ENCODE peak calls at places on chromosomes 12 and 14, in ten cellular contexts. O is adrenal gland, D is stomach, C is astrocyte, Y is body of pancreas, R is lower lobe of right lung, P is PC-9, V is neural progenitor cell, U is tibial nerve, A is PC-3. Z is an unnamed sample. For H3K4me1, the result is how much of the 10 kb centered on the place peaks cover.

GRCh38 chr12:91017043-91017442 is 12.3 kb upstream of the EPYC start:
- DNase-seq in R (no peak), O (no peak), D (no peak), V (no peak), A (no peak), U (no peak), P (no peak), C (no peak), Y (no peak), Z (no peak)

GRCh38 chr12:27015730-27016076 is 1.5 kb upstream of the TM7SF3 start:
- DNase-seq in R (no peak), P (no peak), U (no peak), C (peak), V (no peak), D (no peak), A (peak), Y (no peak), O (no peak), Z (peak)

GRCh38 chr12:52307836-52308806 is 13.1 kb downstream of the KRT83 start:
- DNase-seq in R (peak), C (peak), V (peak), D (peak), A (peak), P (peak), O (no peak), Y (peak), U (no peak), Z (peak)

GRCh38 chr12:101619026-101619827 is 24.5 kb downstream of the MYBPC1 start:
- DNase-seq in C (no peak), D (no peak), V (no peak), Y (no peak), U (no peak), P (no peak), O (no peak), A (no peak), R (no peak), Z (no peak)

GRCh38 chr12:9319842-9320173 is 111.6 kb upstream of the PZP start:
- DNase-seq in D (no peak), C (no peak), U (no peak), O (no peak), R (no peak), Y (no peak), A (no peak), P (no peak), V (no peak), Z (no peak)

GRCh38 chr14:68464716-68465115 is 328.2 kb downstream of the ZFP36L1 start:
- DNase-seq in C (peak), D (no peak), P (peak), A (peak), R (no peak), Y (no peak), V (no peak), O (no peak), U (no peak), Z (no peak)

GRCh38 chr12:753401-754237 is 1.2 kb downstream of the WNK1 start:
- DNase-seq in Y (peak), U (peak), P (peak), R (peak), O (peak), V (peak), D (peak), C (no peak), A (no peak), Z (peak)

GRCh38 chr12:101697197-101697929 is at the start of gene CHPT1:
- DNase-seq in A (peak), V (peak), D (peak), C (peak), R (peak), P (peak), U (peak), O (peak), Y (peak), Z (peak)

GRCh38 chr12:29316772-29317171 is 64.2 kb downstream of the ERGIC2 start:
- DNase-seq in P (peak), A (peak), D (no peak), Y (no peak), V (peak), O (peak), C (peak), U (no peak), R (no peak), Z (peak)

GRCh38 chr12:20004951-20005350 is 363.4 kb upstream of the PDE3A start:
- DNase-seq in C (peak), O (no peak), V (no peak), D (no peak), A (no peak), R (no peak), U (no peak), P (no peak), Y (no peak), Z (no peak)

GRCh38 chr14:29175706-29176105 is 409.1 kb downstream of the FOXG1 start:
- DNase-seq in O (no peak), V (no peak), R (no peak), P (no peak), D (no peak), C (no peak), A (no peak), U (no peak), Y (no peak), Z (no peak)

GRCh38 chr12:5022465-5023061 is 21.1 kb upstream of the KCNA5 start:
- DNase-seq in A (peak), C (peak), U (no peak), Y (peak), R (no peak), V (peak), O (peak), D (peak), P (peak), Z (peak)

GRCh38 chr12:79521576-79521975 is 169.2 kb downstream of the PAWR start:
- DNase-seq in D (no peak), R (no peak), A (no peak), P (no peak), Y (no peak), U (no peak), C (peak), O (no peak), V (no peak), Z (no peak)

GRCh38 chr12:23424685-23425084 is 524.8 kb downstream of the SOX5 start:
- DNase-seq in P (no peak), D (no peak), R (no peak), V (no peak), U (no peak), A (no peak), O (no peak), Y (no peak), C (no peak), Z (no peak)

GRCh38 chr12:53700567-53700966 is 24.7 kb upstream of the ATP5MC2 start:
- DNase-seq in O (no peak), C (no peak), A (peak), U (no peak), Y (no peak), P (no peak), V (no peak), D (peak), R (no peak), Z (no peak)

GRCh38 chr14:102071283-102071998 is 15.4 kb downstream of the HSP90AA1 start:
- DNase-seq in Y (peak), D (no peak), O (no peak), A (peak), R (no peak), P (peak), U (no peak), V (no peak), C (peak), Z (peak)

GRCh38 chr14:75184039-75184438 is 7.6 kb upstream of the TMED10 start:
- DNase-seq in P (no peak), O (no peak), U (no peak), D (no peak), C (no peak), Y (no peak), A (no peak), R (no peak), V (no peak), Z (no peak)

GRCh38 chr14:53949201-53949600 is 7.4 kb downstream of the BMP4 start:
- DNase-seq in Y (no peak), D (no peak), U (no peak), C (no peak), O (no peak), A (no peak), V (no peak), P (no peak), R (no peak), Z (no peak)

GRCh38 chr14:94548999-94549985 is 11.9 kb upstream of the SERPINA4 start:
- DNase-seq in C (peak), V (peak), R (peak), Y (peak), P (peak), D (peak), A (peak), U (peak), O (peak), Z (peak)

GRCh38 chr14:80567905-80568512 is 356.7 kb upstream of the DIO2 start:
- DNase-seq in Y (no peak), U (no peak), R (no peak), A (peak), O (no peak), V (no peak), C (peak), D (no peak), P (peak), Z (peak)

DNA sequence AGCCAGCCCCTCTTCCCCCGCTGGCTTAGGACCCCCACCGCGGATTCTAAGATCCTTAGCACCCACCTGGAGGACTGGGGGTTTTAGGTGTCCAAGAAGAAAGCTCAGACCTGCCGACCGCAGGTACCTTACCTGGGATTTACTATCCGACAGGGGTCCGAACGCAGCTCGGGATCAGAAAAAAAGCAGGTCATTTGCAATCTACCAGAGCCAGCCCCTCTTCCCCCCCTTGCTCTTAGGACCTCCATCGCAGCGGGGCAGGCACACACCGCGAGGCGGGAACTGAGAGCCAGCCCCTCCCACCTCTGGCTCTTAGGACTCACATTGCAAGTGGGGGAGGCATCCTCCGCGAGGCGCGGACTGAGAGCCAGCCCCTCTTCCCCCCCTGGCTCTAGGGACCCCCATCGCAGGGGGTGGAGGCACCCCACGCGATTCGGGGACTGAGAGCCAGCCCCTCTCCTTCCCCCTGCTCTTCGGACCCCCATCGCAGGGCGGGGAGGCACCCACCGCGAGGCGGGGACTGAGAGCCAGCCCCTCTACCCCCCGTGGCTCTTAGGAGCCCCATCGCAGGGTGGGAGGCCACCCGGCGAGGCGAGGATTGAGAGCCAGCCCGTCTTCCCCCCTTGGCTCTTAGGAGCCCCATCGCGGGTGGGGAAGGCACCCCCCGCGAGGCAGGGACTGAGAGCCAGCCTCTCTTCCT is 45.3 kb downstream of the DDX11 start:
- DNase-seq in D (peak), O (no peak), C (no peak), Y (no peak), V (peak), P (peak), U (no peak), R (no peak), A (no peak), Z (peak)
- H3K27ac ChIP-seq in D (no peak), O (no peak), C (no peak), Y (no peak), V (no peak), P (no peak), U (no peak), R (no peak), A (no peak), Z (no peak)

GRCh38 chr14:105332352-105332874 is 17.9 kb downstream of the PACS2 start:
- DNase-seq in U (no peak), D (no peak), V (no peak), A (no peak), C (no peak), O (no peak), P (no peak), R (no peak), Y (no peak), Z (no peak)

GRCh38 chr14:105331575-105332351 is 17.2 kb downstream of the PACS2 start:
- DNase-seq in Y (no peak), U (no peak), O (no peak), R (peak), A (no peak), P (no peak), C (no peak), D (no peak), V (no peak), Z (no peak)

GRCh38 chr14:105329411-105330200 is 15.1 kb downstream of the PACS2 start:
- DNase-seq in Y (no peak), O (no peak), A (no peak), R (peak), V (no peak), P (no peak), U (no peak), D (no peak), C (no peak), Z (no peak)

GRCh38 chr14:105328678-105329390 is 14.3 kb downstream of the PACS2 start:
- DNase-seq in C (no peak), D (no peak), V (no peak), P (no peak), Y (no peak), A (no peak), U (no peak), R (no peak), O (peak), Z (no peak)

GRCh38 chr14:105330491-105330895 is 15.9 kb downstream of the PACS2 start:
- DNase-seq in C (peak), O (no peak), Y (no peak), R (peak), A (peak), V (no peak), U (no peak), D (no peak), P (no peak), Z (peak)
- H3K4me1 ChIP-seq in C (under half), O (under half), Y (half or more), R (half or more), A (under half), V (under half), U (half or more), D (half or more), P (under half), Z (under half)

GRCh38 chr14:38944691-38945090 is 158.3 kb downstream of the SEC23A start:
- DNase-seq in A (no peak), V (no peak), P (no peak), R (no peak), U (no peak), O (no peak), Y (no peak), C (no peak), D (no peak), Z (no peak)

GRCh38 chr14:38947343-38947742 is 155.7 kb downstream of the SEC23A start:
- DNase-seq in A (no peak), P (no peak), O (no peak), U (no peak), D (no peak), C (no peak), V (no peak), R (no peak), Y (no peak), Z (no peak)

GRCh38 chr14:38941485-38941884 is 161.6 kb downstream of the SEC23A start:
- DNase-seq in V (no peak), O (no peak), U (no peak), P (no peak), A (no peak), C (no peak), D (no peak), Y (no peak), R (no peak), Z (no peak)
- TF ChIP-seq CTCF in V (no peak), O (no peak), U (no peak), P (no peak), A (no peak), C (no peak), D (no peak), Y (no peak), R (no peak), Z (peak)

GRCh38 chr12:92278378-92278828 is 132.8 kb upstream of the BTG1 start:
- DNase-seq in D (no peak), C (no peak), U (no peak), O (no peak), A (no peak), P (no peak), R (no peak), Y (no peak), V (no peak), Z (no peak)
- H3K27ac ChIP-seq in D (no peak), C (no peak), U (peak), O (no peak), A (no peak), P (no peak), R (no peak), Y (no peak), V (no peak), Z (no peak)